ENCODE peak calls at places on chromosomes 6 and 20, in five cellular contexts. T is mesothelial cell of epicardium, G is MM.1S, B is HFFc6, X is hepatocyte. V is an unnamed sample.

GRCh38 chr6:47168176-47168575 is 126.0 kb upstream of the ADGRF1 start:
- DNase-seq in T (no peak), G (no peak), B (peak), X (peak), V (peak)

GRCh38 chr20:42902519-42902908 is 287.2 kb downstream of the PTPRT start:
- DNase-seq in T (no peak), G (no peak), B (no peak), X (no peak), V (no peak)

GRCh38 chr6:170122676-170123075 is 168.2 kb downstream of the DLL1 start:
- DNase-seq in T (no peak), G (no peak), B (no peak), X (no peak), V (peak)

GRCh38 chr6:13614126-13614925 is 809 bp upstream of the NOL7 start:
- DNase-seq in T (peak), G (peak), B (peak), X (peak), V (no peak)

GRCh38 chr6:15148356-15149058 is 97.4 kb upstream of the JARID2 start:
- DNase-seq in T (no peak), G (no peak), B (peak), X (peak), V (no peak)

GRCh38 chr20:592506-592905 is 17.6 kb downstream of the TCF15 start:
- DNase-seq in T (no peak), G (no peak), B (no peak), X (no peak), V (no peak)

GRCh38 chr6:27188885-27189418 is 58.5 kb upstream of the PRSS16 start:
- DNase-seq in T (no peak), G (peak), B (peak), X (peak), V (no peak)

GRCh38 chr6:106870824-106871300 is 103.7 kb downstream of the CD24 start:
- DNase-seq in T (no peak), G (no peak), B (no peak), X (peak), V (no peak)

GRCh38 chr6:129369737-129370136 is 340.2 kb downstream of the ARHGAP18 start:
- DNase-seq in T (no peak), G (no peak), B (no peak), X (no peak), V (no peak)

GRCh38 chr20:5504061-5504739 is 187.4 kb upstream of the PROKR2 start:
- DNase-seq in T (no peak), G (no peak), B (peak), X (no peak), V (no peak)

GRCh38 chr20:62219992-62220665 is at the start of gene HRH3:
- DNase-seq in T (peak), G (peak), B (no peak), X (peak), V (no peak)

GRCh38 chr6:144469144-144469575 is 184.0 kb downstream of the UTRN start:
- DNase-seq in T (no peak), G (peak), B (no peak), X (no peak), V (no peak)

GRCh38 chr6:91713911-91714310 is 1127.0 kb upstream of the MAP3K7 start:
- DNase-seq in T (no peak), G (no peak), B (no peak), X (no peak), V (no peak)

GRCh38 chr6:167130712-167131684 is 8.1 kb downstream of the CCR6 start:
- DNase-seq in T (no peak), G (no peak), B (no peak), X (no peak), V (no peak)

GRCh38 chr6:139337830-139338229 is 36.6 kb downstream of the CITED2 start:
- DNase-seq in T (no peak), G (no peak), B (no peak), X (no peak), V (no peak)

GRCh38 chr20:57724610-57725405 is 15.0 kb upstream of the PMEPA1 start:
- DNase-seq in T (no peak), G (no peak), B (no peak), X (no peak), V (no peak)

GRCh38 chr6:56904068-56904467 is 50.8 kb upstream of the BEND6 start:
- DNase-seq in T (no peak), G (no peak), B (no peak), X (no peak), V (no peak)

GRCh38 chr20:23019403-23019802 is 15.7 kb upstream of the SSTR4 start:
- DNase-seq in T (no peak), G (no peak), B (no peak), X (no peak), V (no peak)

GRCh38 chr6:90739339-90739738 is 152.5 kb upstream of the MAP3K7 start:
- DNase-seq in T (no peak), G (no peak), B (no peak), X (no peak), V (no peak)

GRCh38 chr6:80522556-80522955 is 416.1 kb downstream of the BCKDHB start:
- DNase-seq in T (no peak), G (no peak), B (no peak), X (no peak), V (no peak)

GRCh38 chr6:159249150-159249549 is 80.0 kb downstream of the FNDC1 start:
- DNase-seq in T (no peak), G (no peak), B (no peak), X (no peak), V (no peak)

GRCh38 chr20:18728165-18728866 is 85.3 kb upstream of the SCP2D1 start:
- DNase-seq in T (no peak), G (peak), B (no peak), X (no peak), V (no peak)

GRCh38 chr6:90537723-90538407 is 49.0 kb downstream of the MAP3K7 start:
- DNase-seq in T (no peak), G (no peak), B (peak), X (no peak), V (no peak)

GRCh38 chr6:34021001-34021838 is 124.7 kb downstream of the GRM4 start:
- DNase-seq in T (no peak), G (no peak), B (no peak), X (no peak), V (no peak)

GRCh38 chr6:114291428-114291827 is 51.4 kb downstream of the HS3ST5 start:
- DNase-seq in T (no peak), G (no peak), B (no peak), X (no peak), V (no peak)

GRCh38 chr20:60408435-60408834 is 450.2 kb downstream of the CDH26 start:
- DNase-seq in T (no peak), G (no peak), B (no peak), X (no peak), V (no peak)

GRCh38 chr6:153538491-153538890 is 407.4 kb upstream of the RGS17 start:
- DNase-seq in T (no peak), G (no peak), B (no peak), X (no peak), V (no peak)

GRCh38 chr6:81643156-81643555 is 109.3 kb downstream of the TENT5A start:
- DNase-seq in T (no peak), G (no peak), B (no peak), X (no peak), V (no peak)

GRCh38 chr6:30112402-30113376 is at the start of gene TRIM31:
- DNase-seq in T (no peak), G (peak), B (no peak), X (no peak), V (no peak)

GRCh38 chr20:62914970-62915457 is 11.3 kb downstream of the DIDO1 start:
- DNase-seq in T (no peak), G (no peak), B (peak), X (no peak), V (no peak)

GRCh38 chr6:17470953-17471335 is 77.5 kb downstream of the CAP2 start:
- DNase-seq in T (no peak), G (no peak), B (no peak), X (peak), V (no peak)

GRCh38 chr20:22368235-22368634 is 216.1 kb downstream of the FOXA2 start:
- DNase-seq in T (no peak), G (no peak), B (no peak), X (no peak), V (no peak)

GRCh38 chr20:25676164-25676809 is 20.4 kb downstream of the ZNF337 start:
- DNase-seq in T (no peak), G (no peak), B (peak), X (peak), V (no peak)

GRCh38 chr6:35496036-35496850 is 636 bp downstream of the TEAD3 start:
- DNase-seq in T (no peak), G (peak), B (no peak), X (peak), V (no peak)

GRCh38 chr20:5222919-5223634 is 93.7 kb downstream of the PROKR2 start:
- DNase-seq in T (no peak), G (peak), B (peak), X (peak), V (no peak)

GRCh38 chr20:32050851-32051556 is 1.0 kb upstream of the HCK start:
- DNase-seq in T (no peak), G (no peak), B (no peak), X (no peak), V (no peak)

GRCh38 chr20:38135641-38136420 is 29.2 kb downstream of the TGM2 start:
- DNase-seq in T (no peak), G (no peak), B (no peak), X (no peak), V (no peak)

GRCh38 chr20:61736001-61736635 is 329.6 kb downstream of the TAF4 start:
- DNase-seq in T (no peak), G (no peak), B (no peak), X (no peak), V (no peak)

GRCh38 chr20:48749437-48749836 is 78.4 kb downstream of the PREX1 start:
- DNase-seq in T (no peak), G (no peak), B (no peak), X (no peak), V (no peak)

GRCh38 chr20:51348866-51349265 is 193.7 kb downstream of the NFATC2 start:
- DNase-seq in T (no peak), G (no peak), B (no peak), X (no peak), V (no peak)

GRCh38 chr6:43396408-43397149 is 27.1 kb upstream of the ZNF318 start:
- DNase-seq in T (no peak), G (no peak), B (no peak), X (peak), V (no peak)
- TF ChIP-seq CTCF in T (no peak), G (no peak), B (no peak), X (no peak), V (no peak)

DNA sequence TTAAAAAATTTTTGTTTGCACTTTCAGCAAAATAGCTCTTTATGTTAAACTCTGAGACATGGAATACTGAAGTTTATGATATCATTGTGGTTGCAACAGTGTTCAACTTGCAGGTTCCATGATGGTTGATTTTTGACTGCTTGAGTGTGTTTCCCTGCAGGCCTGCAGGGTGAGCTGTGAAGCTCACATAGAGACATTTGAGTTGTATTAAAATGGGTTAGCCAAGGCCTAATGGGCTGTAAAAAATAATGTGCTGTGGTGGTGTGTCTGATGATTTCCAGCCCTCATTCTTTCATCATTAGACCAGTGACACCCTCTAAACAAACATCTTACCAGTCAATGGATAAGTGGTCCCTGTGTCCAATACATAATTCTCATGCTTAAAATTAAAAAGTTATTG is 321.4 kb downstream of the FARS2 start:
- DNase-seq in T (no peak), G (no peak), B (no peak), X (no peak), V (no peak)
- TF ChIP-seq CTCF in T (no peak), G (no peak), B (peak), X (no peak), V (no peak)

DNA sequence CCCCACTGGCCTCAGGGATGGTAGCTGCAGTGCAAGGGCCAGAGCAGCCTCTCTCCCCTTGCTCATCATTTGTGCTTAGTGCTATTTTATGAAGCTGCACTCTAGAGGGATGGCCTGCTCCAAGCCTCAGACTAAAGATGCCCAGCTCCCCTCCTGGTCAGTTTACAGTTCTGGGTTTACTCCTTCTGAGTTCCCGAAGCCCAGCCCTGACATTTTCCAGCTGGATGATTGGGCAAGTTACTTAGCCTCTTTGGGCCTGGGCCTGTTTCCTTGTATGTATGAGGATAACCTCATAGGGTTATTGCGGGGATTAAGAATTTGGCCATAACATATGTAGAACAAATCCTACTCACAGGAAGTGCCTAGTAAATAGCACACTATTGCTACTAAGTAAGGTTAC is 31.8 kb upstream of the EMILIN3 start:
- DNase-seq in T (no peak), G (no peak), B (no peak), X (peak), V (no peak)
- TF ChIP-seq CTCF in T (no peak), G (no peak), B (no peak), X (no peak), V (no peak)

GRCh38 chr20:36833275-36834020 is 42.5 kb upstream of the TLDC2 start:
- DNase-seq in T (no peak), G (no peak), B (peak), X (peak), V (no peak)

GRCh38 chr20:36827541-36828279 is 48.2 kb upstream of the TLDC2 start:
- DNase-seq in T (no peak), G (peak), B (no peak), X (no peak), V (no peak)

GRCh38 chr20:36835025-36835424 is 40.9 kb upstream of the TLDC2 start:
- DNase-seq in T (no peak), G (no peak), B (no peak), X (no peak), V (no peak)

GRCh38 chr20:36832791-36833190 is 43.1 kb upstream of the TLDC2 start:
- DNase-seq in T (no peak), G (no peak), B (no peak), X (no peak), V (no peak)

DNA sequence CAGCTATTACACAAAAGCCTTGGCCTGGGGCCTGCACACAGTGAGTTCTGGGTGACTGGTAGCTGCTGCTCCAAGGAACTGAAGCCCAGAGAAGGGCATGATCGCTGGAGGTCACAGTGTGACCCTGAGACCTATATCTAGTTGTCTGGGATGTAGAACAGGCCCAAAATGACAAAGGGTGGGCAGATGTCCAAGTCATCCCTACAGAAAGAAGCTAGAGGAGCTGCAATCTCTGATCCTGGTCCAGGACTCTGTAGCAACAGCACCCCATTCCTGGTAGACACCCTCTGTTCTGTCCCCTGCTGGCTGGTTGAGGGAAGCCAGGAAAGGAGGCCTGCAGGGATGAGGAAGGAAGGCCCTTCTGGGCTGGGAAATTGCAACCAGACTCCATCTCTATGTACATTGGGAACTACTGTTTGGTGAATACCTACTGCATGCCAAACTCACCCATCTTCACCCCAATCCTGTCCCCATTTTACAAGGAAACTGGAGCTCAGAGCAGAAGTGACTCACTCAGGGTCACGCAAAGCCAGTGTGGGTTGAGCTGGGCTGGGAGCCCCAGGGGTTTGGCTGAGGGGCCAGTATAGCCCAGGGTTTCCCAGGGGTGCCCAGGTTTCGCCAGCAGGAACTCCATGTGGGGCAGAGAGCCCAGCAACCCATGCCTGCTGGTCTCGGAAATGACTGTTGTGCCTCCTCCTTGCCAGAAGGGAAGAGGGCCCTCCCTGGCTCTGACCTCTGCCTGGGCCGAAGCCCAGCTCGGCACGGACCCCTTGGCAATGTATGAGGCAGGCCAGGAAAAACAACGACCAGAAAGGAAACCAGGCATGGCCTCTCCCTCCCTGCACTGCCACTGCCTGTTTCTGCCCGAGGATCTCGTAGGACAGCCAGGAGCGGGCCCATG is 44.9 kb upstream of the TLDC2 start:
- DNase-seq in T (no peak), G (no peak), B (peak), X (no peak), V (no peak)
- TF ChIP-seq CTCF in T (no peak), G (peak), B (peak), X (no peak), V (no peak)

GRCh38 chr6:168885741-168886140 is 367.9 kb downstream of the THBS2 start:
- DNase-seq in T (no peak), G (no peak), B (no peak), X (no peak), V (no peak)

GRCh38 chr6:168885196-168885595 is 368.4 kb downstream of the THBS2 start:
- DNase-seq in T (no peak), G (no peak), B (no peak), X (no peak), V (no peak)

GRCh38 chr6:168883410-168884049 is 370.1 kb downstream of the THBS2 start:
- DNase-seq in T (no peak), G (no peak), B (no peak), X (no peak), V (no peak)

GRCh38 chr6:168884050-168884645 is 369.5 kb downstream of the THBS2 start:
- DNase-seq in T (no peak), G (no peak), B (no peak), X (no peak), V (no peak)

DNA sequence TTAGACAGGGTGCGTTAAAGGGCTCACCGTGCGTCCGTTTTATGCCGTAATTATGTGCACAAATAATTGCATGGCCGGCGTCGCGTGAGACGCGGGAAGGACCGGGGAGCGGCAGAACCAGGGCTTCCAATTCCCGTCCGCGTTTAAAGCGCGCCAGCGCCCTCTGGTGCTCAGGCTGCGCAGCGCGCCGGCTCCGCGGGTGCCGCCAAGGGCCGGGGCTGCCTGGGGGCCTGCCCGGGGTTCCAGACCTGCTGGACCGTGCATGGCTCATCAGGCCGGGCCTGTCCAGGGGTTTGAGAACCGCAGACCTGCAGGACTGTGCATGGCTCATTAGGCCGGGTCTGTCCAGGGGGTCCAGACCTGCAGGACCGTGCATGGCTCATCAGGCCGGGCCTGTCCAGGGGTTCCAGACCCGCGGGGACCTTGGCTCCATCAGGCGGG is 369.0 kb downstream of the THBS2 start:
- DNase-seq in T (peak), G (peak), B (no peak), X (peak), V (peak)
- TF ChIP-seq CTCF in T (peak), G (peak), B (peak), X (peak), V (peak)

GRCh38 chr20:7924692-7925091 is 15.6 kb downstream of the HAO1 start:
- DNase-seq in T (no peak), G (no peak), B (peak), X (peak), V (no peak)

GRCh38 chr20:7926323-7926722 is 13.9 kb downstream of the HAO1 start:
- DNase-seq in T (no peak), G (no peak), B (no peak), X (no peak), V (no peak)

GRCh38 chr20:7930386-7930785 is 9.9 kb downstream of the HAO1 start:
- DNase-seq in T (no peak), G (no peak), B (no peak), X (no peak), V (no peak)

DNA sequence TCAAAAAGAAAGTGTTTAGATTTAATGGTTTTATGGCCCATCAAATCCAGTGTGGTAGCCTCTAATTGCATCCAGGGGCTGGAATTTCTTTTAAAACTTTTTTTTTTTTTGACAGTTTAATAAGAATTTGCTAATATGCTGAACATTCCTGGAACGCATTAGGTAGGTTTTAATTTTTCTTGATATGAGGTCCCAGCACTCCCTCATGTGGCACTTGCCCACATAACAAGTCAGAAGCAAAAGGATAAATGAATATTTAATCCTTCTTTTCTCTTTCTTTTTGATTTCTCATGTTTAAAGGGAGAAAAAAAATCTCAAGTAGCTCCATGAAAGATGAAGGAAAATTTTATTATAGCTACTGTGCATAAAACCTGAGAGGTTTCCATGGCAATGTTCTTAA is 13.5 kb downstream of the HAO1 start:
- DNase-seq in T (no peak), G (peak), B (peak), X (peak), V (no peak)
- TF ChIP-seq CTCF in T (peak), G (peak), B (peak), X (peak), V (no peak)

GRCh38 chr6:28981391-28981832 is 23.7 kb downstream of the ZNF311 start:
- DNase-seq in T (peak), G (peak), B (peak), X (peak), V (no peak)
- TF ChIP-seq CTCF in T (peak), G (peak), B (no peak), X (no peak), V (no peak)

GRCh38 chr6:149965191-149966020 is 1.7 kb downstream of the ULBP1 start:
- DNase-seq in T (no peak), G (no peak), B (no peak), X (peak), V (no peak)

GRCh38 chr6:149962461-149963211 is 1.1 kb upstream of the ULBP1 start:
- DNase-seq in T (no peak), G (no peak), B (no peak), X (no peak), V (no peak)

GRCh38 chr6:149963212-149963461 is 606 bp upstream of the ULBP1 start:
- DNase-seq in T (no peak), G (no peak), B (peak), X (no peak), V (no peak)

GRCh38 chr6:149964243-149965190 is 774 bp downstream of the ULBP1 start:
- DNase-seq in T (no peak), G (no peak), B (peak), X (no peak), V (no peak)

GRCh38 chr6:149963462-149964242 is at the start of gene ULBP1:
- DNase-seq in T (no peak), G (peak), B (peak), X (peak), V (peak)
- TF ChIP-seq CTCF in T (no peak), G (peak), B (peak), X (no peak), V (no peak)

V was measured in omental fat pad.